ENCODE peak calls at places on chromosomes 16 and 17, in six cellular contexts. Z is stimulated activated CD8-positive, alpha-beta memory T cell treated with anti-CD3 and anti-CD28 coated beads, Interleukin-2, amount 100 ng/mL, for 48 hours; V is HCT116; F is uterus; U is activated CD8-positive, alpha-beta memory T cell treated with anti-CD3 and anti-CD28 coated beads for 48 hours; E is T-helper 1 cell. N is an unnamed sample.

GRCh38 chr17:8441690-8442089 is 6.0 kb downstream of the NDEL1 start:
- DNase-seq in V (no peak), F (no peak), U (no peak), Z (no peak), E (no peak), N (no peak)

GRCh38 chr16:79045191-79045590 is 555.3 kb downstream of the MAF start:
- DNase-seq in F (no peak), E (no peak), Z (no peak), V (no peak), U (no peak), N (no peak)

GRCh38 chr17:79081571-79082276 is 7.1 kb downstream of the ENGASE start:
- DNase-seq in U (no peak), E (no peak), F (no peak), Z (no peak), V (no peak), N (no peak)

GRCh38 chr17:40471856-40472732 is 28.8 kb downstream of the IGFBP4 start:
- DNase-seq in F (no peak), E (no peak), Z (no peak), U (no peak), V (no peak), N (no peak)

GRCh38 chr17:51643702-51644490 is 383.6 kb downstream of the UTP18 start:
- DNase-seq in V (no peak), E (no peak), Z (no peak), F (no peak), U (no peak), N (no peak)

GRCh38 chr17:8109669-8110455 is 8.5 kb downstream of the ALOXE3 start:
- DNase-seq in V (no peak), E (peak), F (peak), Z (peak), U (no peak), N (peak)

GRCh38 chr17:16881239-16881924 is 90.5 kb downstream of the TNFRSF13B start:
- DNase-seq in F (no peak), E (no peak), V (no peak), Z (no peak), U (no peak), N (no peak)

GRCh38 chr16:19127205-19127604 is 13.4 kb downstream of the ITPRIPL2 start:
- DNase-seq in Z (no peak), V (no peak), F (no peak), U (no peak), E (peak), N (no peak)

GRCh38 chr16:53486230-53486629 is 16.8 kb downstream of the AKTIP start:
- DNase-seq in Z (no peak), U (no peak), V (no peak), F (no peak), E (no peak), N (no peak)

GRCh38 chr16:83854420-83854819 is 44.5 kb upstream of the MLYCD start:
- DNase-seq in Z (no peak), F (no peak), U (no peak), E (no peak), V (no peak), N (no peak)

GRCh38 chr17:62964506-62964905 is 1.5 kb upstream of the TANC2 start:
- DNase-seq in V (no peak), F (no peak), U (no peak), E (no peak), Z (no peak), N (no peak)

GRCh38 chr16:20624205-20624604 is 48.0 kb upstream of the ACSM2B start:
- DNase-seq in E (no peak), U (no peak), F (no peak), V (no peak), Z (no peak), N (no peak)

GRCh38 chr17:75602644-75603043 is 15.0 kb downstream of the MYO15B start:
- DNase-seq in E (no peak), U (no peak), Z (no peak), F (no peak), V (no peak), N (no peak)

GRCh38 chr17:48868916-48869500 is 23.6 kb upstream of the ATP5MC1 start:
- DNase-seq in U (no peak), V (no peak), F (no peak), Z (no peak), E (no peak), N (no peak)

GRCh38 chr17:79303641-79304205 is 229.1 kb downstream of the ENGASE start:
- DNase-seq in E (no peak), V (no peak), U (no peak), Z (no peak), F (no peak), N (no peak)

GRCh38 chr17:64061157-64061898 is 40.9 kb upstream of the ICAM2 start:
- DNase-seq in U (no peak), V (no peak), Z (peak), F (no peak), E (peak), N (no peak)

GRCh38 chr17:4605826-4606225 is 21.5 kb downstream of the SMTNL2 start:
- DNase-seq in E (no peak), U (no peak), Z (no peak), V (no peak), F (peak), N (no peak)

GRCh38 chr17:63405741-63406261 is 40.3 kb downstream of the CYB561 start:
- DNase-seq in V (peak), Z (no peak), E (peak), U (no peak), F (no peak), N (no peak)

N was measured in activated T-helper 9 cell treated with anti-CD3 and anti-CD28 coated beads, Interleukin-2, amount 50 U/mL, for 16 hours.